ENCODE peak calls at places on chromosomes 16 and 17, in four cellular contexts. O is SW 1271, K is NCI-H774, C is ovary. W is an unnamed sample.

GRCh38 chr17:46876353-46876887 is 25.0 kb downstream of the WNT9B start:
- DNase-seq in K (peak), O (no peak), C (no peak), W (no peak)

GRCh38 chr16:87407511-87408112 is 15.5 kb downstream of the MAP1LC3B start:
- DNase-seq in O (no peak), C (peak), K (no peak), W (peak)

GRCh38 chr17:45197108-45197507 is 24.6 kb upstream of the FMNL1 start:
- DNase-seq in C (no peak), K (no peak), O (no peak), W (no peak)

GRCh38 chr16:684067-684794 is at the start of gene JMJD8:
- DNase-seq in K (peak), O (peak), C (peak), W (peak)

GRCh38 chr17:4599505-4600281 is 15.4 kb downstream of the SMTNL2 start:
- DNase-seq in O (no peak), C (peak), K (no peak), W (peak)

GRCh38 chr17:35716897-35717839 is 14.3 kb upstream of the RASL10B start:
- DNase-seq in O (no peak), C (no peak), K (no peak), W (no peak)

GRCh38 chr17:44589316-44590071 is 32.2 kb downstream of the FZD2 start:
- DNase-seq in K (no peak), C (no peak), O (no peak), W (no peak)

GRCh38 chr17:28745052-28745776 is 1.4 kb downstream of the TRAF4 start:
- DNase-seq in K (peak), O (no peak), C (peak), W (peak)

GRCh38 chr16:88815901-88816589 is 4.3 kb upstream of the APRT start:
- DNase-seq in K (no peak), C (no peak), O (no peak), W (peak)

GRCh38 chr17:6502871-6503509 is 53.4 kb downstream of the PITPNM3 start:
- DNase-seq in K (no peak), C (no peak), O (no peak), W (no peak)

GRCh38 chr17:82374626-82375331 is 3.2 kb downstream of the UTS2R start:
- DNase-seq in C (no peak), K (no peak), O (no peak), W (peak)